ENCODE peak calls at places on chromosome 22, in eight cellular contexts. One of them, this sample, is unnamed.

GRCh38 chr22:36153756-36154155 is 6.8 kb downstream of the APOL3 start:
- DNase-seq in pancreas: no peak
- DNase-seq in mucosa of gallbladder: peak
- DNase-seq in stimulated activated CD4-positive, alpha-beta T cell treated with anti-CD3 and anti-CD28 coated beads, Interleukin-4, amount 100 ng/mL, for 4 hours: no peak
- DNase-seq in NCI-H526 treated with DMSO at 0.1 percent for 48 hours: no peak
- DNase-seq in activated CD4-positive, CD25-positive, alpha-beta regulatory T cell: no peak
- DNase-seq in EH: no peak
- DNase-seq in ureter: no peak
- DNase-seq in this sample: no peak

GRCh38 chr22:32546480-32546879 is 71.9 kb downstream of the FBXO7 start:
- DNase-seq in pancreas: no peak
- DNase-seq in mucosa of gallbladder: no peak
- DNase-seq in stimulated activated CD4-positive, alpha-beta T cell treated with anti-CD3 and anti-CD28 coated beads, Interleukin-4, amount 100 ng/mL, for 4 hours: no peak
- DNase-seq in NCI-H526 treated with DMSO at 0.1 percent for 48 hours: no peak
- DNase-seq in activated CD4-positive, CD25-positive, alpha-beta regulatory T cell: no peak
- DNase-seq in EH: peak
- DNase-seq in ureter: no peak
- DNase-seq in this sample: no peak

GRCh38 chr22:49709464-49709863 is 118.2 kb downstream of the BRD1 start:
- DNase-seq in pancreas: no peak
- DNase-seq in mucosa of gallbladder: no peak
- DNase-seq in stimulated activated CD4-positive, alpha-beta T cell treated with anti-CD3 and anti-CD28 coated beads, Interleukin-4, amount 100 ng/mL, for 4 hours: no peak
- DNase-seq in NCI-H526 treated with DMSO at 0.1 percent for 48 hours: no peak
- DNase-seq in activated CD4-positive, CD25-positive, alpha-beta regulatory T cell: no peak
- DNase-seq in EH: no peak
- DNase-seq in ureter: no peak
- DNase-seq in this sample: no peak

GRCh38 chr22:22058649-22059475 is 76.3 kb upstream of the TOP3B start:
- DNase-seq in pancreas: no peak
- DNase-seq in mucosa of gallbladder: no peak
- DNase-seq in stimulated activated CD4-positive, alpha-beta T cell treated with anti-CD3 and anti-CD28 coated beads, Interleukin-4, amount 100 ng/mL, for 4 hours: no peak
- DNase-seq in NCI-H526 treated with DMSO at 0.1 percent for 48 hours: no peak
- DNase-seq in activated CD4-positive, CD25-positive, alpha-beta regulatory T cell: no peak
- DNase-seq in EH: no peak
- DNase-seq in ureter: no peak
- DNase-seq in this sample: no peak

GRCh38 chr22:17443413-17444203 is 74.3 kb downstream of the CECR2 start:
- DNase-seq in pancreas: no peak
- DNase-seq in mucosa of gallbladder: no peak
- DNase-seq in stimulated activated CD4-positive, alpha-beta T cell treated with anti-CD3 and anti-CD28 coated beads, Interleukin-4, amount 100 ng/mL, for 4 hours: no peak
- DNase-seq in NCI-H526 treated with DMSO at 0.1 percent for 48 hours: no peak
- DNase-seq in activated CD4-positive, CD25-positive, alpha-beta regulatory T cell: no peak
- DNase-seq in EH: no peak
- DNase-seq in ureter: no peak
- DNase-seq in this sample: no peak

GRCh38 chr22:35540600-35541253 is at the start of gene RASD2:
- DNase-seq in pancreas: peak
- DNase-seq in mucosa of gallbladder: no peak
- DNase-seq in stimulated activated CD4-positive, alpha-beta T cell treated with anti-CD3 and anti-CD28 coated beads, Interleukin-4, amount 100 ng/mL, for 4 hours: peak
- DNase-seq in NCI-H526 treated with DMSO at 0.1 percent for 48 hours: no peak
- DNase-seq in activated CD4-positive, CD25-positive, alpha-beta regulatory T cell: no peak
- DNase-seq in EH: peak
- DNase-seq in ureter: no peak
- DNase-seq in this sample: no peak

GRCh38 chr22:36781656-36782627 is 6.0 kb upstream of the IFT27 start:
- DNase-seq in pancreas: peak
- DNase-seq in mucosa of gallbladder: peak
- DNase-seq in stimulated activated CD4-positive, alpha-beta T cell treated with anti-CD3 and anti-CD28 coated beads, Interleukin-4, amount 100 ng/mL, for 4 hours: peak
- DNase-seq in NCI-H526 treated with DMSO at 0.1 percent for 48 hours: peak
- DNase-seq in activated CD4-positive, CD25-positive, alpha-beta regulatory T cell: peak
- DNase-seq in EH: peak
- DNase-seq in ureter: peak
- DNase-seq in this sample: peak

GRCh38 chr22:25447067-25447688 is 117.3 kb upstream of the GRK3 start:
- DNase-seq in pancreas: no peak
- DNase-seq in mucosa of gallbladder: no peak
- DNase-seq in stimulated activated CD4-positive, alpha-beta T cell treated with anti-CD3 and anti-CD28 coated beads, Interleukin-4, amount 100 ng/mL, for 4 hours: no peak
- DNase-seq in NCI-H526 treated with DMSO at 0.1 percent for 48 hours: peak
- DNase-seq in activated CD4-positive, CD25-positive, alpha-beta regulatory T cell: no peak
- DNase-seq in EH: no peak
- DNase-seq in ureter: no peak
- DNase-seq in this sample: no peak

GRCh38 chr22:50257451-50258360 is 3.8 kb downstream of the MAPK12 start:
- DNase-seq in pancreas: no peak
- DNase-seq in mucosa of gallbladder: no peak
- DNase-seq in stimulated activated CD4-positive, alpha-beta T cell treated with anti-CD3 and anti-CD28 coated beads, Interleukin-4, amount 100 ng/mL, for 4 hours: no peak
- DNase-seq in NCI-H526 treated with DMSO at 0.1 percent for 48 hours: no peak
- DNase-seq in activated CD4-positive, CD25-positive, alpha-beta regulatory T cell: no peak
- DNase-seq in EH: no peak
- DNase-seq in ureter: no peak
- DNase-seq in this sample: no peak

GRCh38 chr22:27982630-27983180 is 63.6 kb upstream of the PITPNB start:
- DNase-seq in pancreas: no peak
- DNase-seq in mucosa of gallbladder: no peak
- DNase-seq in stimulated activated CD4-positive, alpha-beta T cell treated with anti-CD3 and anti-CD28 coated beads, Interleukin-4, amount 100 ng/mL, for 4 hours: no peak
- DNase-seq in NCI-H526 treated with DMSO at 0.1 percent for 48 hours: no peak
- DNase-seq in activated CD4-positive, CD25-positive, alpha-beta regulatory T cell: no peak
- DNase-seq in EH: no peak
- DNase-seq in ureter: peak
- DNase-seq in this sample: no peak

GRCh38 chr22:41481131-41481830 is 12.4 kb downstream of the ACO2 start:
- DNase-seq in pancreas: no peak
- DNase-seq in mucosa of gallbladder: no peak
- DNase-seq in stimulated activated CD4-positive, alpha-beta T cell treated with anti-CD3 and anti-CD28 coated beads, Interleukin-4, amount 100 ng/mL, for 4 hours: no peak
- DNase-seq in NCI-H526 treated with DMSO at 0.1 percent for 48 hours: no peak
- DNase-seq in activated CD4-positive, CD25-positive, alpha-beta regulatory T cell: no peak
- DNase-seq in EH: peak
- DNase-seq in ureter: no peak
- DNase-seq in this sample: no peak

GRCh38 chr22:20530368-20531153 is 23.2 kb downstream of the MED15 start:
- DNase-seq in pancreas: no peak
- DNase-seq in mucosa of gallbladder: no peak
- DNase-seq in stimulated activated CD4-positive, alpha-beta T cell treated with anti-CD3 and anti-CD28 coated beads, Interleukin-4, amount 100 ng/mL, for 4 hours: no peak
- DNase-seq in NCI-H526 treated with DMSO at 0.1 percent for 48 hours: no peak
- DNase-seq in activated CD4-positive, CD25-positive, alpha-beta regulatory T cell: no peak
- DNase-seq in EH: peak
- DNase-seq in ureter: no peak
- DNase-seq in this sample: no peak

GRCh38 chr22:48331691-48332220 is 1495.9 kb downstream of the BRD1 start:
- DNase-seq in pancreas: no peak
- DNase-seq in mucosa of gallbladder: no peak
- DNase-seq in stimulated activated CD4-positive, alpha-beta T cell treated with anti-CD3 and anti-CD28 coated beads, Interleukin-4, amount 100 ng/mL, for 4 hours: no peak
- DNase-seq in NCI-H526 treated with DMSO at 0.1 percent for 48 hours: no peak
- DNase-seq in activated CD4-positive, CD25-positive, alpha-beta regulatory T cell: no peak
- DNase-seq in EH: no peak
- DNase-seq in ureter: no peak
- DNase-seq in this sample: no peak

GRCh38 chr22:26194877-26195276 is 25.6 kb downstream of the SEZ6L start:
- DNase-seq in pancreas: no peak
- DNase-seq in mucosa of gallbladder: no peak
- DNase-seq in stimulated activated CD4-positive, alpha-beta T cell treated with anti-CD3 and anti-CD28 coated beads, Interleukin-4, amount 100 ng/mL, for 4 hours: no peak
- DNase-seq in NCI-H526 treated with DMSO at 0.1 percent for 48 hours: no peak
- DNase-seq in activated CD4-positive, CD25-positive, alpha-beta regulatory T cell: no peak
- DNase-seq in EH: no peak
- DNase-seq in ureter: no peak
- DNase-seq in this sample: no peak

GRCh38 chr22:46502776-46503175 is 34.6 kb downstream of the CELSR1 start:
- DNase-seq in pancreas: no peak
- DNase-seq in mucosa of gallbladder: no peak
- DNase-seq in stimulated activated CD4-positive, alpha-beta T cell treated with anti-CD3 and anti-CD28 coated beads, Interleukin-4, amount 100 ng/mL, for 4 hours: no peak
- DNase-seq in NCI-H526 treated with DMSO at 0.1 percent for 48 hours: no peak
- DNase-seq in activated CD4-positive, CD25-positive, alpha-beta regulatory T cell: no peak
- DNase-seq in EH: no peak
- DNase-seq in ureter: no peak
- DNase-seq in this sample: no peak

GRCh38 chr22:29994027-29994715 is 86.1 kb upstream of the HORMAD2 start:
- DNase-seq in pancreas: no peak
- DNase-seq in mucosa of gallbladder: no peak
- DNase-seq in stimulated activated CD4-positive, alpha-beta T cell treated with anti-CD3 and anti-CD28 coated beads, Interleukin-4, amount 100 ng/mL, for 4 hours: no peak
- DNase-seq in NCI-H526 treated with DMSO at 0.1 percent for 48 hours: no peak
- DNase-seq in activated CD4-positive, CD25-positive, alpha-beta regulatory T cell: no peak
- DNase-seq in EH: peak
- DNase-seq in ureter: no peak
- DNase-seq in this sample: no peak

GRCh38 chr22:24134090-24134846 is 47.0 kb upstream of the SUSD2 start:
- DNase-seq in pancreas: peak
- DNase-seq in mucosa of gallbladder: peak
- DNase-seq in stimulated activated CD4-positive, alpha-beta T cell treated with anti-CD3 and anti-CD28 coated beads, Interleukin-4, amount 100 ng/mL, for 4 hours: peak
- DNase-seq in NCI-H526 treated with DMSO at 0.1 percent for 48 hours: no peak
- DNase-seq in activated CD4-positive, CD25-positive, alpha-beta regulatory T cell: no peak
- DNase-seq in EH: no peak
- DNase-seq in ureter: no peak
- DNase-seq in this sample: peak

GRCh38 chr22:30615543-30615954 is 8.6 kb downstream of the TCN2 start:
- DNase-seq in pancreas: no peak
- DNase-seq in mucosa of gallbladder: no peak
- DNase-seq in stimulated activated CD4-positive, alpha-beta T cell treated with anti-CD3 and anti-CD28 coated beads, Interleukin-4, amount 100 ng/mL, for 4 hours: no peak
- DNase-seq in NCI-H526 treated with DMSO at 0.1 percent for 48 hours: no peak
- DNase-seq in activated CD4-positive, CD25-positive, alpha-beta regulatory T cell: no peak
- DNase-seq in EH: no peak
- DNase-seq in ureter: no peak
- DNase-seq in this sample: no peak

GRCh38 chr22:48745842-48746788 is 1081.6 kb downstream of the BRD1 start:
- DNase-seq in pancreas: no peak
- DNase-seq in mucosa of gallbladder: peak
- DNase-seq in stimulated activated CD4-positive, alpha-beta T cell treated with anti-CD3 and anti-CD28 coated beads, Interleukin-4, amount 100 ng/mL, for 4 hours: no peak
- DNase-seq in NCI-H526 treated with DMSO at 0.1 percent for 48 hours: no peak
- DNase-seq in activated CD4-positive, CD25-positive, alpha-beta regulatory T cell: no peak
- DNase-seq in EH: no peak
- DNase-seq in ureter: peak
- DNase-seq in this sample: no peak

GRCh38 chr22:36334838-36335603 is 52.7 kb downstream of the MYH9 start:
- DNase-seq in pancreas: peak
- DNase-seq in mucosa of gallbladder: no peak
- DNase-seq in stimulated activated CD4-positive, alpha-beta T cell treated with anti-CD3 and anti-CD28 coated beads, Interleukin-4, amount 100 ng/mL, for 4 hours: no peak
- DNase-seq in NCI-H526 treated with DMSO at 0.1 percent for 48 hours: no peak
- DNase-seq in activated CD4-positive, CD25-positive, alpha-beta regulatory T cell: no peak
- DNase-seq in EH: peak
- DNase-seq in ureter: no peak
- DNase-seq in this sample: no peak

GRCh38 chr22:26697151-26697550 is 39.8 kb downstream of the MIAT start:
- DNase-seq in pancreas: no peak
- DNase-seq in mucosa of gallbladder: no peak
- DNase-seq in stimulated activated CD4-positive, alpha-beta T cell treated with anti-CD3 and anti-CD28 coated beads, Interleukin-4, amount 100 ng/mL, for 4 hours: no peak
- DNase-seq in NCI-H526 treated with DMSO at 0.1 percent for 48 hours: no peak
- DNase-seq in activated CD4-positive, CD25-positive, alpha-beta regulatory T cell: no peak
- DNase-seq in EH: no peak
- DNase-seq in ureter: no peak
- DNase-seq in this sample: no peak

GRCh38 chr22:48823941-48824340 is 1003.7 kb downstream of the BRD1 start:
- DNase-seq in pancreas: no peak
- DNase-seq in mucosa of gallbladder: no peak
- DNase-seq in stimulated activated CD4-positive, alpha-beta T cell treated with anti-CD3 and anti-CD28 coated beads, Interleukin-4, amount 100 ng/mL, for 4 hours: no peak
- DNase-seq in NCI-H526 treated with DMSO at 0.1 percent for 48 hours: no peak
- DNase-seq in activated CD4-positive, CD25-positive, alpha-beta regulatory T cell: no peak
- DNase-seq in EH: no peak
- DNase-seq in ureter: no peak
- DNase-seq in this sample: no peak

GRCh38 chr22:20655623-20656022 is 118.3 kb upstream of the SERPIND1 start:
- DNase-seq in pancreas: no peak
- DNase-seq in mucosa of gallbladder: no peak
- DNase-seq in stimulated activated CD4-positive, alpha-beta T cell treated with anti-CD3 and anti-CD28 coated beads, Interleukin-4, amount 100 ng/mL, for 4 hours: no peak
- DNase-seq in NCI-H526 treated with DMSO at 0.1 percent for 48 hours: no peak
- DNase-seq in activated CD4-positive, CD25-positive, alpha-beta regulatory T cell: no peak
- DNase-seq in EH: no peak
- DNase-seq in ureter: no peak
- DNase-seq in this sample: no peak

GRCh38 chr22:29155966-29156365 is 49.7 kb upstream of the EMID1 start:
- DNase-seq in pancreas: no peak
- DNase-seq in mucosa of gallbladder: no peak
- DNase-seq in stimulated activated CD4-positive, alpha-beta T cell treated with anti-CD3 and anti-CD28 coated beads, Interleukin-4, amount 100 ng/mL, for 4 hours: no peak
- DNase-seq in NCI-H526 treated with DMSO at 0.1 percent for 48 hours: no peak
- DNase-seq in activated CD4-positive, CD25-positive, alpha-beta regulatory T cell: no peak
- DNase-seq in EH: no peak
- DNase-seq in ureter: no peak
- DNase-seq in this sample: no peak

GRCh38 chr22:24583221-24583971 is 9.5 kb downstream of the LRRC75B start:
- DNase-seq in pancreas: no peak
- DNase-seq in mucosa of gallbladder: peak
- DNase-seq in stimulated activated CD4-positive, alpha-beta T cell treated with anti-CD3 and anti-CD28 coated beads, Interleukin-4, amount 100 ng/mL, for 4 hours: no peak
- DNase-seq in NCI-H526 treated with DMSO at 0.1 percent for 48 hours: no peak
- DNase-seq in activated CD4-positive, CD25-positive, alpha-beta regulatory T cell: no peak
- DNase-seq in EH: peak
- DNase-seq in ureter: no peak
- DNase-seq in this sample: no peak

GRCh38 chr22:49716441-49716840 is 111.2 kb downstream of the BRD1 start:
- DNase-seq in pancreas: no peak
- DNase-seq in mucosa of gallbladder: no peak
- DNase-seq in stimulated activated CD4-positive, alpha-beta T cell treated with anti-CD3 and anti-CD28 coated beads, Interleukin-4, amount 100 ng/mL, for 4 hours: no peak
- DNase-seq in NCI-H526 treated with DMSO at 0.1 percent for 48 hours: no peak
- DNase-seq in activated CD4-positive, CD25-positive, alpha-beta regulatory T cell: no peak
- DNase-seq in EH: no peak
- DNase-seq in ureter: no peak
- DNase-seq in this sample: no peak

GRCh38 chr22:41181349-41182241 is 23.5 kb upstream of the L3MBTL2 start:
- DNase-seq in pancreas: no peak
- DNase-seq in mucosa of gallbladder: no peak
- DNase-seq in stimulated activated CD4-positive, alpha-beta T cell treated with anti-CD3 and anti-CD28 coated beads, Interleukin-4, amount 100 ng/mL, for 4 hours: no peak
- DNase-seq in NCI-H526 treated with DMSO at 0.1 percent for 48 hours: no peak
- DNase-seq in activated CD4-positive, CD25-positive, alpha-beta regulatory T cell: no peak
- DNase-seq in EH: peak
- DNase-seq in ureter: no peak
- DNase-seq in this sample: no peak

GRCh38 chr22:36835903-36836302 is 19.1 kb upstream of the PVALB start:
- DNase-seq in pancreas: no peak
- DNase-seq in mucosa of gallbladder: no peak
- DNase-seq in stimulated activated CD4-positive, alpha-beta T cell treated with anti-CD3 and anti-CD28 coated beads, Interleukin-4, amount 100 ng/mL, for 4 hours: no peak
- DNase-seq in NCI-H526 treated with DMSO at 0.1 percent for 48 hours: no peak
- DNase-seq in activated CD4-positive, CD25-positive, alpha-beta regulatory T cell: no peak
- DNase-seq in EH: no peak
- DNase-seq in ureter: no peak
- DNase-seq in this sample: no peak

GRCh38 chr22:27651486-27651885 is 150.1 kb downstream of the MN1 start:
- DNase-seq in pancreas: no peak
- DNase-seq in mucosa of gallbladder: no peak
- DNase-seq in stimulated activated CD4-positive, alpha-beta T cell treated with anti-CD3 and anti-CD28 coated beads, Interleukin-4, amount 100 ng/mL, for 4 hours: no peak
- DNase-seq in NCI-H526 treated with DMSO at 0.1 percent for 48 hours: no peak
- DNase-seq in activated CD4-positive, CD25-positive, alpha-beta regulatory T cell: no peak
- DNase-seq in EH: no peak
- DNase-seq in ureter: no peak
- DNase-seq in this sample: no peak

GRCh38 chr22:30408388-30409101 is 11.7 kb downstream of the SEC14L2 start:
- DNase-seq in pancreas: no peak
- DNase-seq in mucosa of gallbladder: no peak
- DNase-seq in stimulated activated CD4-positive, alpha-beta T cell treated with anti-CD3 and anti-CD28 coated beads, Interleukin-4, amount 100 ng/mL, for 4 hours: no peak
- DNase-seq in NCI-H526 treated with DMSO at 0.1 percent for 48 hours: no peak
- DNase-seq in activated CD4-positive, CD25-positive, alpha-beta regulatory T cell: no peak
- DNase-seq in EH: peak
- DNase-seq in ureter: no peak
- DNase-seq in this sample: no peak

GRCh38 chr22:30486661-30487115 is 14.9 kb upstream of the SEC14L3 start:
- DNase-seq in pancreas: no peak
- DNase-seq in mucosa of gallbladder: peak
- DNase-seq in stimulated activated CD4-positive, alpha-beta T cell treated with anti-CD3 and anti-CD28 coated beads, Interleukin-4, amount 100 ng/mL, for 4 hours: no peak
- DNase-seq in NCI-H526 treated with DMSO at 0.1 percent for 48 hours: no peak
- DNase-seq in activated CD4-positive, CD25-positive, alpha-beta regulatory T cell: no peak
- DNase-seq in EH: no peak
- DNase-seq in ureter: no peak
- DNase-seq in this sample: no peak

GRCh38 chr22:33314316-33314715 is 256.1 kb upstream of the SYN3 start:
- DNase-seq in pancreas: no peak
- DNase-seq in mucosa of gallbladder: no peak
- DNase-seq in stimulated activated CD4-positive, alpha-beta T cell treated with anti-CD3 and anti-CD28 coated beads, Interleukin-4, amount 100 ng/mL, for 4 hours: no peak
- DNase-seq in NCI-H526 treated with DMSO at 0.1 percent for 48 hours: no peak
- DNase-seq in activated CD4-positive, CD25-positive, alpha-beta regulatory T cell: no peak
- DNase-seq in EH: no peak
- DNase-seq in ureter: no peak
- DNase-seq in this sample: no peak

GRCh38 chr22:26860233-26860765 is 202.9 kb downstream of the MIAT start:
- DNase-seq in pancreas: no peak
- DNase-seq in mucosa of gallbladder: no peak
- DNase-seq in stimulated activated CD4-positive, alpha-beta T cell treated with anti-CD3 and anti-CD28 coated beads, Interleukin-4, amount 100 ng/mL, for 4 hours: no peak
- DNase-seq in NCI-H526 treated with DMSO at 0.1 percent for 48 hours: no peak
- DNase-seq in activated CD4-positive, CD25-positive, alpha-beta regulatory T cell: no peak
- DNase-seq in EH: no peak
- DNase-seq in ureter: no peak
- DNase-seq in this sample: no peak

GRCh38 chr22:44137415-44137814 is 43.3 kb upstream of the PARVG start:
- DNase-seq in pancreas: no peak
- DNase-seq in mucosa of gallbladder: no peak
- DNase-seq in stimulated activated CD4-positive, alpha-beta T cell treated with anti-CD3 and anti-CD28 coated beads, Interleukin-4, amount 100 ng/mL, for 4 hours: no peak
- DNase-seq in NCI-H526 treated with DMSO at 0.1 percent for 48 hours: no peak
- DNase-seq in activated CD4-positive, CD25-positive, alpha-beta regulatory T cell: no peak
- DNase-seq in EH: no peak
- DNase-seq in ureter: no peak
- DNase-seq in this sample: no peak

This sample was measured in T-helper 9 cell.